ENCODE peak calls at places on chromosomes 12 and 14, in ten cellular contexts. C is CD8-positive, alpha-beta memory T cell; A is iPS-NIHi11; E is GM04503; G is stimulated activated CD4-positive, alpha-beta T cell treated with anti-CD3 and anti-CD28 coated beads, Interleukin-2, amount 100 ng/mL, for 24 hours; V is SW480; T is psoas muscle; I is KG1; D is stimulated activated CD8-positive, alpha-beta memory T cell treated with anti-CD3 and anti-CD28 coated beads, Interleukin-12 subunit alpha, Interleukin-12 subunit beta, amount 100 ng/mL, for 4 hours; W is smooth muscle cell of the brain vasculature. L is an unnamed sample.
A peak's percentile ranks its signal among the peaks of the same experiment; 100 is the strongest.

GRCh38 chr12:111529424-111530368 is 69.4 kb downstream of the ATXN2 start:
- DNase-seq in C (peak; percentile 49), A (peak; percentile 86), E (peak; percentile 1), G (peak; percentile 67), V (peak; percentile 51), T (no peak), I (peak; percentile 33), D (peak; percentile 41), W (peak; percentile 40), L (peak; percentile 43)

GRCh38 chr14:99800781-99801180 is 7.6 kb downstream of the EML1 start:
- DNase-seq in C (no peak), A (no peak), E (no peak), G (no peak), V (no peak), T (no peak), I (no peak), D (no peak), W (no peak), L (no peak)

GRCh38 chr14:68842298-68842697 is 49.4 kb upstream of the ZFP36L1 start:
- DNase-seq in C (no peak), A (no peak), E (no peak), G (no peak), V (no peak), T (no peak), I (no peak), D (no peak), W (no peak), L (no peak)

GRCh38 chr12:26678697-26679660 is 154.0 kb downstream of the ITPR2 start:
- DNase-seq in C (no peak), A (peak; percentile 35), E (no peak), G (no peak), V (no peak), T (no peak), I (no peak), D (no peak), W (no peak), L (no peak)

GRCh38 chr12:49428652-49429549 is 61.6 kb downstream of the SPATS2 start:
- DNase-seq in C (no peak), A (peak; percentile 12), E (peak; percentile 12), G (no peak), V (peak; percentile 57), T (no peak), I (no peak), D (no peak), W (peak; percentile 3), L (no peak)

GRCh38 chr14:73594491-73594890 is 2.8 kb downstream of the ACOT4 start:
- DNase-seq in C (no peak), A (no peak), E (no peak), G (no peak), V (no peak), T (no peak), I (no peak), D (no peak), W (no peak), L (no peak)

GRCh38 chr14:64550539-64551333 is 975 bp downstream of the PPP1R36 start:
- DNase-seq in C (no peak), A (no peak), E (no peak), G (no peak), V (no peak), T (no peak), I (no peak), D (no peak), W (no peak), L (no peak)

GRCh38 chr14:77570706-77571293 is 45.6 kb downstream of the SPTLC2 start:
- DNase-seq in C (no peak), A (no peak), E (no peak), G (no peak), V (no peak), T (no peak), I (no peak), D (no peak), W (no peak), L (no peak)

GRCh38 chr14:23751591-23751990 is 115.4 kb downstream of the DHRS2 start:
- DNase-seq in C (no peak), A (no peak), E (no peak), G (no peak), V (no peak), T (no peak), I (no peak), D (no peak), W (no peak), L (no peak)

GRCh38 chr12:52524898-52525591 is 4.9 kb upstream of the KRT5 start:
- DNase-seq in C (no peak), A (no peak), E (no peak), G (peak; percentile 6), V (peak; percentile 60), T (no peak), I (no peak), D (no peak), W (no peak), L (no peak)